ENCODE peak calls at places on chromosomes 12 and 14, in five cellular contexts. P is fibroblast of lung, S is cardiac muscle cell, E is upper lobe of right lung, U is tibial artery. N is an unnamed sample.

GRCh38 chr14:64266206-64266605 is 28.0 kb downstream of the ESR2 start:
- DNase-seq in E (no peak), U (no peak), S (no peak), P (peak; percentile 69), N (peak; percentile 63)

GRCh38 chr12:18888062-18888461 is 150.1 kb downstream of the CAPZA3 start:
- DNase-seq in P (no peak), S (no peak), U (no peak), E (no peak), N (no peak)

GRCh38 chr14:101083564-101084435 is 180.3 kb upstream of the RTL1 start:
- DNase-seq in E (peak; percentile 54), S (no peak), U (peak; percentile 16), P (no peak), N (no peak)

GRCh38 chr14:93655078-93655750 is 133.1 kb downstream of the PRIMA1 start:
- DNase-seq in S (peak; percentile 92), P (peak; percentile 44), U (no peak), E (no peak), N (peak; percentile 62)

GRCh38 chr14:34199585-34199984 is 248.7 kb upstream of the EGLN3 start:
- DNase-seq in E (no peak), P (peak; percentile 2), S (no peak), U (no peak), N (peak; percentile 67)

GRCh38 chr14:95681153-95681552 is 5.1 kb upstream of the TCL1B start:
- DNase-seq in P (no peak), E (no peak), U (no peak), S (no peak), N (no peak)

GRCh38 chr12:102167821-102168605 is 29.6 kb downstream of the PMCH start:
- DNase-seq in U (no peak), S (no peak), E (no peak), P (peak; percentile 9), N (no peak)

GRCh38 chr14:97219356-97220017 is 422.3 kb downstream of the VRK1 start:
- DNase-seq in U (no peak), S (no peak), P (no peak), E (no peak), N (no peak)

GRCh38 chr12:14256139-14256538 is 109.3 kb upstream of the ATF7IP start:
- DNase-seq in P (peak; percentile 36), S (no peak), E (no peak), U (no peak), N (peak; percentile 19)

GRCh38 chr12:68871899-68872298 is 61.1 kb downstream of the CPM start:
- DNase-seq in U (no peak), E (no peak), S (no peak), P (no peak), N (peak; percentile 37)

GRCh38 chr12:13000935-13001724 is 1.1 kb upstream of the HEBP1 start:
- DNase-seq in S (peak; percentile 70), U (peak; percentile 48), P (peak; percentile 48), E (peak; percentile 85), N (peak; percentile 27)

GRCh38 chr12:102958073-102958829 is 777 bp downstream of the ASCL1 start:
- DNase-seq in U (no peak), P (peak; percentile 10), E (no peak), S (peak; percentile 47), N (no peak)

GRCh38 chr12:42255875-42256261 is 17.8 kb upstream of the YAF2 start:
- DNase-seq in E (no peak), S (no peak), U (no peak), P (no peak), N (no peak)

GRCh38 chr12:92425152-92425551 is 277.6 kb upstream of the PLEKHG7 start:
- DNase-seq in U (no peak), E (no peak), P (no peak), S (no peak), N (no peak)

GRCh38 chr14:61168126-61168525 is 113.0 kb downstream of the TMEM30B start:
- DNase-seq in E (no peak), P (no peak), S (no peak), U (no peak), N (no peak)

GRCh38 chr14:61174395-61175386 is 106.4 kb downstream of the TMEM30B start:
- DNase-seq in E (no peak), P (peak; percentile 75), U (no peak), S (no peak), N (peak; percentile 67)

GRCh38 chr14:61176686-61177085 is 104.5 kb downstream of the TMEM30B start:
- DNase-seq in P (no peak), U (no peak), S (no peak), E (no peak), N (no peak)

GRCh38 chr14:61167642-61168041 is 113.5 kb downstream of the TMEM30B start:
- DNase-seq in S (no peak), P (no peak), E (no peak), U (no peak), N (no peak)

DNA sequence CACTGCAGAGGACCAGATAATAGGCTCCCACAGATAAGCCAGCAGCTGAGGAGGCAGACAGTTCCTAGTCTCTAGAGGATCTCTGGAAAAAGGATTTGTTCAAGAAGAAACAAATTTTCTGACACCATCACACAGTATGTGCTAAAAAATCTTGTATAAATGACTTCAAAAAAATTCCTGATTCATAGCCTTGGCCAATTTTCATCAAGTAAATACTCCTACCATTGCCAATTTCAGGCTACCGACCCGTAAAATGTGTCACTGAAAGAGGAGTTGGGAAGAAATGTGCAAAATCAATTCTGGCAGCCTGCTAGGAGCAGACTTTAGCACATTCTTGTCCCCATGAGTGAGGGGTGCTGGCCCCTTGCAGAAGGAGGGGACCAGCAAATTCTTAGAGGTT is 109.5 kb downstream of the TMEM30B start:
- DNase-seq in P (no peak), U (no peak), S (no peak), E (no peak), N (no peak)
- TF ChIP-seq CTCF in P (no peak), U (no peak), S (no peak), E (no peak), N (no peak)

GRCh38 chr12:124009781-124010180 is 36.8 kb downstream of the ZNF664 start:
- DNase-seq in E (no peak), U (no peak), S (no peak), P (no peak), N (no peak)

GRCh38 chr12:124011435-124012124 is 38.6 kb downstream of the ZNF664 start:
- DNase-seq in S (no peak), U (no peak), E (no peak), P (no peak), N (no peak)

GRCh38 chr12:124013073-124013472 is 40.1 kb downstream of the ZNF664 start:
- DNase-seq in E (no peak), U (no peak), S (no peak), P (no peak), N (no peak)

GRCh38 chr12:124008629-124009028 is 35.6 kb downstream of the ZNF664 start:
- DNase-seq in E (no peak), P (no peak), U (peak; percentile 46), S (no peak), N (no peak)

DNA sequence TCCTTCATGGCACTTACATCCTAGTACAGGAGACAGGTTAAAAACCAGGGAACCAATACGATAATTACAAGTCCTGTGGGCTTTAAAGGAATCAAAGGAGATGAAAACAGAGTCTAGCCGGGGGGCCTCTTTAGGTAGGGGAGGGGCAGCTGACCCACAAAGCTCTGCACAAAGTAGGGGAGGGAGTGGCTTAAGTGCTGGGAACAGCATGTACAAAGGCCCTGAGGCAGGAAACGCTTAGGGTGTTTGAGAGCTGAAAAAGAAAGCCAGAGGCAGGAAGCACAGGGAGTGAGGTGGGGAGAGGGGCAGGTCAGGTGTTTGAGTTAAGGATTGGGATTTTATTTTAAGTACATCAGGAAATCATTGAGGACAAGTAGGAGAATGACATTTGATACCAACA is 37.7 kb downstream of the ZNF664 start:
- DNase-seq in S (no peak), U (no peak), P (no peak), E (no peak), N (no peak)
- H3K36me3 ChIP-seq in S (peaks cover 28% of the 10 kb centered on the region), U (peaks cover 58% of the 10 kb centered on the region), P (peaks cover 5% of the 10 kb centered on the region), E (peaks cover 25% of the 10 kb centered on the region), N (peaks cover 5% of the 10 kb centered on the region)

GRCh38 chr14:23578560-23579310 is at the start of gene JPH4:
- DNase-seq in S (no peak), P (no peak), U (no peak), E (no peak), N (no peak)

GRCh38 chr14:23580152-23580926 is 1.7 kb upstream of the JPH4 start:
- DNase-seq in U (no peak), P (no peak), E (no peak), S (no peak), N (no peak)

GRCh38 chr14:23577710-23578392 is 739 bp downstream of the JPH4 start:
- DNase-seq in P (no peak), E (no peak), S (no peak), U (no peak), N (no peak)

GRCh38 chr14:23579739-23580138 is 1.1 kb upstream of the JPH4 start:
- DNase-seq in P (no peak), S (no peak), U (no peak), E (no peak), N (no peak)

DNA sequence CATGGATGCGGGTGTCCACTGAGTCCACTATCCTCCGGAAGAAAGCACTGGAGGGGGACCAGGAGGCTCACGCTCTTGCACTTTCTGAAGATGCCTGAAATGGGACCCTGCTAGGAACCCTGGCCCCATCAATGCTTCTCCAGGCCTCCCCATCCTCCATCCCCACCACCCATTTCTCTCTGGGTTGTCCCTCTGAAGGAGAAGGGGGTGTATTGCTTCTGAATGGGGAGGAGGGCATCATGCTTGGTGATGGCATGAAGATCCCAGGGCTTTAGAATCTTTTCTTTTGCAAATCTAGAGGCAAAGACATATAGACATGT is 681 bp upstream of the JPH4 start:
- DNase-seq in E (no peak), S (no peak), U (no peak), P (no peak), N (no peak)
- H3K4me3 ChIP-seq in E (no peak overlapping the region), S (no peak overlapping the region), U (no peak overlapping the region), P (no peak overlapping the region), N (no peak overlapping the region)

GRCh38 chr14:51926449-51926848 is 62.9 kb upstream of the RTRAF start:
- DNase-seq in E (no peak), P (no peak), U (no peak), S (no peak), N (no peak)
- TF ChIP-seq CTCF in E (no peak), P (no peak), U (no peak), S (no peak), N (no peak)

DNA sequence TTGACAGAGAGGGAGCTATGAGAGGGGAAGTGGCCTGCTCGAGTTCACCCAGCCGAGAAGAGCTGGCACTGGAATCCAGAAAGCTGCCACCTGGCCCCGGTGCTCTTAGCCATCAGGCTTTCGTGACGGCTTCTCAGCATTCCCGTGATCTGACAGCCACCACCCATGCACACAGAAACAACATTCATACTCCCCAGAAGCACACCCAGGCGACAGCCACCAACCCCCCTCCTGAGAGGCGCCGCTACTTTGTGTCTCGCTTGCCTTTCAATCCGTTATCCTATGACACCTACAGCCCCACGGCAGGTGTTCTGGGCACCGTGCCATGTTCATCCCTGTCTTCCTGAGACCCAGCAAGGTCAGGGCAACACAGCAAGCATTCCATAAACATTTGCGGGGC is 31.4 kb downstream of the PSMC1 start:
- DNase-seq in S (no peak), P (no peak), E (peak; percentile 40), U (no peak), N (no peak)
- H3K36me3 ChIP-seq in S (peaks cover 19% of the 10 kb centered on the region), P (peaks cover 4% of the 10 kb centered on the region), E (peaks cover 82% of the 10 kb centered on the region), U (peaks cover 94% of the 10 kb centered on the region), N (peaks cover 13% of the 10 kb centered on the region)

DNA sequence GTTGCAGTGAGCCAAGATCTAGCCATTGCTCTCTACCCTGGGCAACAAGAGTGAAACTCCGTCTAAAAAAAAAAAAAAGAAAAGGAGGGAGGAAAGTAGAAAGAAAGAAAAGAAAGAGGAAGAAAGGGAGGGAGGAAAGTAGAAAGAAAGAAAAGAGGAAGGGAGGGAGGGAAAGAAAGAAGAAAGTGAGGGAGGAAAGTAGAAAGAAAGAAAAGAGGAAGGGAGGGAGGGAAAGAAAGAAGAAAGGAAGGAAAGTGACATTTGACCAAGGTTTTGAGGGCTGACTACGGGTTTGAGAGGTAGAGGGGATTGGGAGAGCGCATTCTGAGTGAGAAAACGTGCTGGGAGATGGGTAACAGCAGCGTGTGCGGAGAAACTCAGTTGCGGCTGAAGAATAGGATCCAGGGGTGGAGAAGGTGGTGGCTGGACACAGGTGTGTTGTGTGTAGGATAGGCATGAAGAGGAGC is 521 bp upstream of the PAPLN start:
- DNase-seq in P (no peak), U (no peak), E (no peak), S (no peak), N (no peak)
- H3K4me3 ChIP-seq in P (no peak overlapping the region), U (no peak overlapping the region), E (peak overlapping the region; percentile 56), S (no peak overlapping the region), N (no peak overlapping the region)

N was measured in bronchial epithelial cell.